ENCODE peak calls at places on chromosomes 5 and 9, in nine cellular contexts. O is OCI-LY7, D is mammary epithelial cell, U is GM23248, V is A549, T is spleen, B is Peyer's patch, G is mesenchymal stem cell, Q is HCT116. R is an unnamed sample.
A peak's percentile ranks its signal among the peaks of the same experiment; 100 is the strongest.

GRCh38 chr5:150298701-150299451 is 3.8 kb downstream of the ARSI start:
- DNase-seq in O (no peak), D (peak; percentile 97), U (peak; percentile 99), V (peak; percentile 67), T (no peak), B (no peak), G (peak; percentile 99), Q (no peak), R (no peak)

GRCh38 chr5:31581498-31582099 is 49.5 kb downstream of the C5orf22 start:
- DNase-seq in O (peak; percentile 56), D (peak; percentile 14), U (peak; percentile 78), V (peak; percentile 46), T (no peak), B (no peak), G (peak; percentile 47), Q (peak; percentile 22), R (peak; percentile 8)

GRCh38 chr5:77620404-77620803 is 18.1 kb downstream of the OTP start:
- DNase-seq in O (peak; percentile 2), D (peak; percentile 51), U (no peak), V (peak; percentile 23), T (no peak), B (no peak), G (no peak), Q (peak; percentile 76), R (no peak)

GRCh38 chr9:112755675-112756074 is 5.1 kb downstream of the SNX30 start:
- DNase-seq in O (no peak), D (no peak), U (peak; percentile 44), V (no peak), T (no peak), B (no peak), G (no peak), Q (no peak), R (no peak)

GRCh38 chr9:121744002-121744686 is 92.7 kb downstream of the DAB2IP start:
- DNase-seq in O (peak; percentile 89), D (peak; percentile 53), U (peak; percentile 69), V (peak; percentile 62), T (peak; percentile 86), B (peak; percentile 75), G (peak; percentile 60), Q (no peak), R (no peak)

GRCh38 chr9:6984941-6985578 is 227.3 kb downstream of the KDM4C start:
- DNase-seq in O (no peak), D (no peak), U (no peak), V (no peak), T (no peak), B (no peak), G (no peak), Q (no peak), R (no peak)

GRCh38 chr9:84140535-84141101 is 160.0 kb downstream of the RMI1 start:
- DNase-seq in O (no peak), D (no peak), U (peak; percentile 40), V (no peak), T (peak; percentile 81), B (peak; percentile 84), G (peak; percentile 43), Q (no peak), R (peak; percentile 7)

GRCh38 chr5:79845448-79846197 is 145.4 kb downstream of the MTX3 start:
- DNase-seq in O (no peak), D (peak; percentile 79), U (peak; percentile 96), V (no peak), T (no peak), B (no peak), G (peak; percentile 48), Q (peak; percentile 13), R (no peak)

GRCh38 chr9:135376511-135377173 is 102.9 kb upstream of the PPP1R26 start:
- DNase-seq in O (no peak), D (no peak), U (no peak), V (no peak), T (no peak), B (no peak), G (no peak), Q (no peak), R (no peak)

GRCh38 chr9:108606408-108606807 is 249.4 kb downstream of the ACTL7B start:
- DNase-seq in O (no peak), D (peak; percentile 60), U (peak; percentile 66), V (peak; percentile 12), T (no peak), B (no peak), G (no peak), Q (no peak), R (no peak)

GRCh38 chr9:91865041-91865440 is 85.0 kb downstream of the ROR2 start:
- DNase-seq in O (no peak), D (no peak), U (peak; percentile 10), V (no peak), T (no peak), B (no peak), G (no peak), Q (no peak), R (no peak)

DNA sequence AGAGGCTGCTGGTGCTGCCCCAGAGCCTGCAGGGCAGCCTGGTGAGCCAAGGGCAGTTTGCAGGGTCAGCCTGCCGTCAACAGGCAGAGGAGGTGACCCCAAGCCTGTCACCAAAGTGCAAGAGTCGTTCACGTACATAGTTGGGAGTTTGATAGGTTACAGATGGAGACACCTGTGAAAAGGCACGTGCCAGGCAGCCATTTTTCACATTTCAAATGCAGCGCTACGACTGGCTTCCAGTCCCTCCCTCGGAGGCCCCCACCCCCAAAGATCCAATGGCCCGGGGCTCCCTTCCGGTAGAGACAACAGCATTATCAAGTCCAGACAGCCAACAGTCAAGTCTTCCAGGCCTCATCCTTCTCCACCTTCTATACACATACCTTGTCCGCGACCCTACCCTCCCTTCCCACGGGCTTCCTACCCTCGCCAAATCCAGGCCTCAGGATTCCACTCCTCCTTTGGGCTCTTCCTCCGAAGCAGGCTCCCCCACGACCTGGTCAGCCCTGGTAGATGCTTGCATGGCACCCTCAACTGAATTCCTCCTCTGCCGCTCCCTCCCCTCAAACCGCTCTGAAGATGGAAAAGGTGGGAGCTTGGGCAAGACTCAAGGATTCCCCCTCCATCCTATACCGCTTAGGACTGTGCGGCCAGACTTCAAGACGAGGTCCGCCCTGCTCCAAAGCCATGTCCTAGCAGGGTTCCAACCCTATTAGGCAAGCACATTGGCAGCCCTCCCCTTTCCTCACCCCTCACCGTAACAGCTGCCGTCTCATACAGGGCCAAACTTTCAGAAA is 13.2 kb downstream of the HNRNPH1 start:
- DNase-seq in O (no peak), D (no peak), U (no peak), V (no peak), T (peak; percentile 59), B (peak; percentile 48), G (no peak), Q (no peak), R (no peak)
- H3K27ac ChIP-seq in O (no peak overlapping the region), D (no peak overlapping the region), U (no peak overlapping the region), V (no peak overlapping the region), T (no peak overlapping the region), B (no peak overlapping the region), G (no peak overlapping the region), Q (no peak overlapping the region), R (no peak overlapping the region)

GRCh38 chr5:33166522-33166921 is 274.2 kb upstream of the TARS1 start:
- DNase-seq in O (peak; percentile 29), D (no peak), U (no peak), V (no peak), T (no peak), B (no peak), G (no peak), Q (no peak), R (no peak)
- H3K9me3 ChIP-seq in O (peaks cover 29% of the 10 kb centered on the region), D (peaks cover 6% of the 10 kb centered on the region), U (no peaks in the 10 kb centered on the region), V (peaks cover 23% of the 10 kb centered on the region), T (peaks cover 13% of the 10 kb centered on the region), B (peaks cover 3% of the 10 kb centered on the region), G (peaks cover 68% of the 10 kb centered on the region), Q (peaks cover 8% of the 10 kb centered on the region), R (no peaks in the 10 kb centered on the region)

GRCh38 chr5:93571111-93571977 is 9.7 kb downstream of the NR2F1-AS1 start:
- DNase-seq in O (no peak), D (no peak), U (no peak), V (no peak), T (no peak), B (no peak), G (no peak), Q (no peak), R (no peak)

GRCh38 chr5:93572773-93573626 is 8.0 kb downstream of the NR2F1-AS1 start:
- DNase-seq in O (no peak), D (peak; percentile 29), U (peak; percentile 47), V (no peak), T (no peak), B (no peak), G (peak; percentile 75), Q (no peak), R (no peak)

GRCh38 chr5:93569295-93570164 is 11.5 kb downstream of the NR2F1-AS1 start:
- DNase-seq in O (no peak), D (no peak), U (no peak), V (no peak), T (no peak), B (no peak), G (no peak), Q (no peak), R (no peak)

GRCh38 chr5:93572101-93572772 is 8.8 kb downstream of the NR2F1-AS1 start:
- DNase-seq in O (no peak), D (no peak), U (peak; percentile 55), V (no peak), T (no peak), B (no peak), G (peak; percentile 47), Q (no peak), R (no peak)

GRCh38 chr5:93570294-93571110 is 10.5 kb downstream of the NR2F1-AS1 start:
- DNase-seq in O (no peak), D (no peak), U (no peak), V (no peak), T (peak; percentile 76), B (no peak), G (no peak), Q (no peak), R (no peak)
- H3K4me3 ChIP-seq in O (no peak overlapping the region), D (no peak overlapping the region), U (no peak overlapping the region), V (no peak overlapping the region), T (peak overlapping the region; percentile 39), B (peak overlapping the region; percentile 16), G (no peak overlapping the region), Q (no peak overlapping the region), R (no peak overlapping the region)

GRCh38 chr5:42495908-42496307 is 72.7 kb downstream of the GHR start:
- DNase-seq in O (no peak), D (peak; percentile 70), U (peak; percentile 40), V (no peak), T (no peak), B (no peak), G (peak; percentile 28), Q (no peak), R (no peak)

GRCh38 chr5:42496397-42497156 is 73.3 kb downstream of the GHR start:
- DNase-seq in O (no peak), D (no peak), U (no peak), V (no peak), T (no peak), B (no peak), G (no peak), Q (no peak), R (no peak)

GRCh38 chr5:42499016-42499415 is 75.8 kb downstream of the GHR start:
- DNase-seq in O (no peak), D (no peak), U (no peak), V (no peak), T (no peak), B (no peak), G (no peak), Q (no peak), R (no peak)

GRCh38 chr5:42500003-42500599 is 76.9 kb downstream of the GHR start:
- DNase-seq in O (no peak), D (no peak), U (no peak), V (no peak), T (peak; percentile 41), B (no peak), G (no peak), Q (no peak), R (no peak)

DNA sequence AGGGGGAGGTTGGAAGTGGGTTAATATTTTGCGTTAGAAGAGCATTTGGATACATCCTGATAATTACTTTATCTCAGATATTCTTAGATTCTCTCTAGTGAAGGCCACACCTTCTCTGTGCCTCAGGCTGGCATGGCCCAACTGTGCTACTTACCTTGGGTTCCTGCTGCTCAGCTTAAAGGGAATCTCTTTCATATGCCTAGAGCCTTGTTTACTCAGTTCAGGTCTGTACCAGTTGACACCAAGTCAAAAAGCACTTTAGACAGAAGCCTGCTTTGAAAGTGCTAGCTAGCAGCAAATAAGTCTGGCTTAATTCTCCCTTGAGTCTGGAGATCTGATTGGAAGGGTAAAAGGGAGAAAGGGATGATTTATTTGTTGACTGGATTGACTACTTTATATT is 74.8 kb downstream of the GHR start:
- DNase-seq in O (no peak), D (no peak), U (no peak), V (no peak), T (no peak), B (no peak), G (no peak), Q (no peak), R (no peak)
- H3K27ac ChIP-seq in O (no peak overlapping the region), D (no peak overlapping the region), U (no peak overlapping the region), V (no peak overlapping the region), T (no peak overlapping the region), B (no peak overlapping the region), G (no peak overlapping the region), Q (no peak overlapping the region), R (no peak overlapping the region)

R was measured in CD4-positive, alpha-beta memory T cell.